ENCODE peak calls at places on chromosome 3, in six cellular contexts. One of them, this sample, is unnamed.

GRCh38 chr3:79019137-79019923 is 748.5 kb downstream of the ROBO1 start:
- DNase-seq in NB4: no peak
- DNase-seq in tibial nerve: peak; percentile 71
- DNase-seq in Peyer's patch: peak; percentile 35
- DNase-seq in stomach: peak; percentile 77
- DNase-seq in A549: peak; percentile 92
- DNase-seq in this sample: peak; percentile 77

GRCh38 chr3:63029921-63030320 is 154.7 kb upstream of the CADPS start:
- DNase-seq in tibial nerve: no peak
- DNase-seq in A549: no peak
- DNase-seq in Peyer's patch: no peak
- DNase-seq in NB4: no peak
- DNase-seq in stomach: no peak
- DNase-seq in this sample: no peak

GRCh38 chr3:117681619-117682018 is 972.0 kb downstream of the TUSC7 start:
- DNase-seq in NB4: no peak
- DNase-seq in A549: no peak
- DNase-seq in stomach: no peak
- DNase-seq in Peyer's patch: no peak
- DNase-seq in tibial nerve: no peak
- DNase-seq in this sample: no peak

GRCh38 chr3:27194494-27194893 is 174.7 kb downstream of the NEK10 start:
- DNase-seq in NB4: no peak
- DNase-seq in Peyer's patch: no peak
- DNase-seq in A549: no peak
- DNase-seq in tibial nerve: no peak
- DNase-seq in stomach: no peak
- DNase-seq in this sample: no peak

GRCh38 chr3:127588675-127589577 is 1.6 kb downstream of the TPRA1 start:
- DNase-seq in Peyer's patch: no peak
- DNase-seq in stomach: no peak
- DNase-seq in A549: no peak
- DNase-seq in tibial nerve: no peak
- DNase-seq in NB4: peak; percentile 80
- DNase-seq in this sample: no peak

GRCh38 chr3:12467746-12468145 is 16.5 kb upstream of the TSEN2 start:
- DNase-seq in Peyer's patch: no peak
- DNase-seq in tibial nerve: no peak
- DNase-seq in A549: no peak
- DNase-seq in stomach: no peak
- DNase-seq in NB4: no peak
- DNase-seq in this sample: no peak

GRCh38 chr3:43210049-43211027 is 76.0 kb upstream of the SNRK start:
- DNase-seq in tibial nerve: no peak
- DNase-seq in NB4: no peak
- DNase-seq in stomach: no peak
- DNase-seq in A549: no peak
- DNase-seq in Peyer's patch: no peak
- DNase-seq in this sample: peak; percentile 39

GRCh38 chr3:126485131-126485530 is 9.4 kb upstream of the ZXDC start:
- DNase-seq in stomach: no peak
- DNase-seq in tibial nerve: no peak
- DNase-seq in Peyer's patch: no peak
- DNase-seq in A549: no peak
- DNase-seq in NB4: no peak
- DNase-seq in this sample: no peak

GRCh38 chr3:87269723-87270122 is 6.7 kb downstream of the POU1F1 start:
- DNase-seq in tibial nerve: no peak
- DNase-seq in stomach: no peak
- DNase-seq in NB4: no peak
- DNase-seq in Peyer's patch: no peak
- DNase-seq in A549: no peak
- DNase-seq in this sample: no peak

GRCh38 chr3:172315401-172316091 is 132.7 kb downstream of the GHSR start:
- DNase-seq in Peyer's patch: no peak
- DNase-seq in NB4: peak; percentile 21
- DNase-seq in stomach: no peak
- DNase-seq in tibial nerve: no peak
- DNase-seq in A549: peak; percentile 39
- DNase-seq in this sample: peak; percentile 36

GRCh38 chr3:158830391-158830790 is 28.5 kb downstream of the MFSD1 start:
- DNase-seq in tibial nerve: no peak
- DNase-seq in NB4: no peak
- DNase-seq in Peyer's patch: no peak
- DNase-seq in stomach: no peak
- DNase-seq in A549: no peak
- DNase-seq in this sample: no peak

GRCh38 chr3:39147711-39148115 is 5.7 kb downstream of the CSRNP1 start:
- DNase-seq in tibial nerve: no peak
- DNase-seq in Peyer's patch: peak; percentile 80
- DNase-seq in A549: no peak
- DNase-seq in stomach: no peak
- DNase-seq in NB4: peak; percentile 72
- DNase-seq in this sample: peak; percentile 66

GRCh38 chr3:16130066-16130465 is 44.4 kb upstream of the GALNT15 start:
- DNase-seq in Peyer's patch: no peak
- DNase-seq in stomach: no peak
- DNase-seq in A549: no peak
- DNase-seq in NB4: no peak
- DNase-seq in tibial nerve: no peak
- DNase-seq in this sample: no peak

GRCh38 chr3:155646554-155647189 is 98.2 kb downstream of the PLCH1 start:
- DNase-seq in NB4: no peak
- DNase-seq in stomach: no peak
- DNase-seq in Peyer's patch: no peak
- DNase-seq in A549: no peak
- DNase-seq in tibial nerve: no peak
- DNase-seq in this sample: no peak

GRCh38 chr3:4726549-4726948 is 233.4 kb downstream of the ITPR1 start:
- DNase-seq in NB4: no peak
- DNase-seq in Peyer's patch: no peak
- DNase-seq in A549: no peak
- DNase-seq in tibial nerve: no peak
- DNase-seq in stomach: no peak
- DNase-seq in this sample: no peak

GRCh38 chr3:115146418-115147328 is at the start of gene ZBTB20:
- DNase-seq in stomach: peak; percentile 50
- DNase-seq in A549: peak; percentile 80
- DNase-seq in tibial nerve: peak; percentile 32
- DNase-seq in NB4: peak; percentile 80
- DNase-seq in Peyer's patch: peak; percentile 60
- DNase-seq in this sample: peak; percentile 60

GRCh38 chr3:32276279-32276841 is 37.9 kb downstream of the CMTM8 start:
- DNase-seq in A549: no peak
- DNase-seq in tibial nerve: no peak
- DNase-seq in Peyer's patch: no peak
- DNase-seq in NB4: peak; percentile 83
- DNase-seq in stomach: no peak
- DNase-seq in this sample: no peak

GRCh38 chr3:13581485-13582365 is 32.8 kb downstream of the FBLN2 start:
- DNase-seq in Peyer's patch: no peak
- DNase-seq in NB4: no peak
- DNase-seq in A549: no peak
- DNase-seq in stomach: no peak
- DNase-seq in tibial nerve: no peak
- DNase-seq in this sample: peak; percentile 67

GRCh38 chr3:195352895-195353488 is 82.0 kb upstream of the XXYLT1 start:
- DNase-seq in Peyer's patch: no peak
- DNase-seq in stomach: no peak
- DNase-seq in A549: peak; percentile 54
- DNase-seq in NB4: no peak
- DNase-seq in tibial nerve: no peak
- DNase-seq in this sample: no peak

DNA sequence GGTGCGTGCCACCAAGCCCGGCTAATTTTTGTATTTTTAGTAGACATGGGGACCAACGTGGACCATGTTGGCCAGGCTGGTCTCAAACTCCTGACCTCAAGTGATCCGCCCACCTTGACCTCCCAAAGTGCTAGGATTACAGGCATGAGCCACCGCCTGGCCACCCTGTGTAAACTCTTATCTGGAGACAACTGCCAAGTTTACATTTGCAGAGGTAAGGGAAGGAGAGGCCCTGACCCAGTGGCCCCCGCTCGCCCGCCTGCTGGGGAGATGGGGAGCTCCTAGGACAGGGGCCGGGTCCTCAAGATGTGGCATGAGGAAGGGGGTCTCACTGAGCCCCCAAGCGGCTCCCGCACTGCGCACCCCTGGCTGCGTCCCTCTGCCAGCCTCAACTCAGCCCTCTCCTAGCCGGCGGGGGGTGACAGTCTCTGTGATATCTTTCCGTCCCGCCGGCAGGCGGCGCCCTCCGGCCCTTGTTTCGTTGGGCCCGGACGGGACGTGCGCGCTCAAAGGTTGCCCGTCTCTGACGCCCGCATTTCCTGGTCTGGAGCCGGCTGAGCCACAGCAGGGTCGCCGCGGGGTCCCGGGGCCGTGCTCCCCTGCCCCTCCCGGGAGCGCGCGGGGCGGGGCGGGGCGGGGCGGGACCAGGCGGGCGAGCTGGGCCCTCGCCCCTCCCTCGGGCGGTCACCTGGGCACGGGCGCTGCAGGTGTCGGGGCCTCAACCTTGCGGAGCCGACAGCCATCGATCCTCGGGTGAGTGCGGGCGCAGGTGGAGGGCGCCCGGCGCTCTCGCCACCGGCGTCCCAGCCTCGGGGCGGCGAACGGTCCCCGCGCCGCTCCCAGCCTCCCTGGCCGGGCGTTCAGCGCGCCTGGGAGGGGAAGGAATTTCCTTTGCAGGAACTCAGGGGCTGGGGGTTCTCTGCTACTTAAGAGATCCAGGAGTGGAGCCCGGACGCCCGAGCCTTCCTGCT is at the start of gene GPR160:
- DNase-seq in tibial nerve: peak; percentile 26
- DNase-seq in A549: peak; percentile 67
- DNase-seq in Peyer's patch: peak; percentile 82
- DNase-seq in stomach: peak; percentile 92
- DNase-seq in NB4: peak; percentile 88
- DNase-seq in this sample: peak; percentile 76
- TF ChIP-seq POLR2A in tibial nerve: no peak
- TF ChIP-seq POLR2A in A549: no peak
- TF ChIP-seq POLR2A in Peyer's patch: peak; percentile 94
- TF ChIP-seq POLR2A in stomach: no peak
- TF ChIP-seq POLR2A in NB4: no peak
- TF ChIP-seq POLR2A in this sample: no peak

GRCh38 chr3:30498587-30498967 is 107.8 kb upstream of the TGFBR2 start:
- DNase-seq in NB4: no peak
- DNase-seq in stomach: no peak
- DNase-seq in tibial nerve: no peak
- DNase-seq in Peyer's patch: no peak
- DNase-seq in A549: no peak
- DNase-seq in this sample: no peak

GRCh38 chr3:30492581-30493192 is 113.7 kb upstream of the TGFBR2 start:
- DNase-seq in Peyer's patch: no peak
- DNase-seq in tibial nerve: no peak
- DNase-seq in NB4: no peak
- DNase-seq in stomach: no peak
- DNase-seq in A549: no peak
- DNase-seq in this sample: no peak

GRCh38 chr3:30493912-30494311 is 112.5 kb upstream of the TGFBR2 start:
- DNase-seq in stomach: no peak
- DNase-seq in tibial nerve: peak; percentile 43
- DNase-seq in A549: no peak
- DNase-seq in Peyer's patch: no peak
- DNase-seq in NB4: no peak
- DNase-seq in this sample: no peak

GRCh38 chr3:30495172-30496124 is 111.0 kb upstream of the TGFBR2 start:
- DNase-seq in tibial nerve: no peak
- DNase-seq in A549: no peak
- DNase-seq in NB4: peak; percentile 23
- DNase-seq in stomach: no peak
- DNase-seq in Peyer's patch: no peak
- DNase-seq in this sample: no peak

GRCh38 chr3:30496496-30496966 is 109.9 kb upstream of the TGFBR2 start:
- DNase-seq in A549: no peak
- DNase-seq in Peyer's patch: no peak
- DNase-seq in stomach: no peak
- DNase-seq in tibial nerve: peak; percentile 68
- DNase-seq in NB4: peak; percentile 14
- DNase-seq in this sample: no peak
- TF ChIP-seq POLR2A in A549: no peak
- TF ChIP-seq POLR2A in Peyer's patch: no peak
- TF ChIP-seq POLR2A in stomach: no peak
- TF ChIP-seq POLR2A in tibial nerve: no peak
- TF ChIP-seq POLR2A in NB4: no peak
- TF ChIP-seq POLR2A in this sample: no peak

GRCh38 chr3:53890726-53891499 is 746 bp downstream of the SELENOK start:
- DNase-seq in tibial nerve: no peak
- DNase-seq in Peyer's patch: peak; percentile 47
- DNase-seq in stomach: peak; percentile 57
- DNase-seq in A549: peak; percentile 38
- DNase-seq in NB4: peak; percentile 34
- DNase-seq in this sample: no peak

GRCh38 chr3:53888229-53888628 is 3.4 kb downstream of the SELENOK start:
- DNase-seq in NB4: no peak
- DNase-seq in A549: no peak
- DNase-seq in stomach: no peak
- DNase-seq in Peyer's patch: no peak
- DNase-seq in tibial nerve: no peak
- DNase-seq in this sample: no peak

GRCh38 chr3:53887446-53887845 is 4.2 kb downstream of the SELENOK start:
- DNase-seq in tibial nerve: no peak
- DNase-seq in A549: no peak
- DNase-seq in Peyer's patch: no peak
- DNase-seq in NB4: no peak
- DNase-seq in stomach: no peak
- DNase-seq in this sample: no peak

DNA sequence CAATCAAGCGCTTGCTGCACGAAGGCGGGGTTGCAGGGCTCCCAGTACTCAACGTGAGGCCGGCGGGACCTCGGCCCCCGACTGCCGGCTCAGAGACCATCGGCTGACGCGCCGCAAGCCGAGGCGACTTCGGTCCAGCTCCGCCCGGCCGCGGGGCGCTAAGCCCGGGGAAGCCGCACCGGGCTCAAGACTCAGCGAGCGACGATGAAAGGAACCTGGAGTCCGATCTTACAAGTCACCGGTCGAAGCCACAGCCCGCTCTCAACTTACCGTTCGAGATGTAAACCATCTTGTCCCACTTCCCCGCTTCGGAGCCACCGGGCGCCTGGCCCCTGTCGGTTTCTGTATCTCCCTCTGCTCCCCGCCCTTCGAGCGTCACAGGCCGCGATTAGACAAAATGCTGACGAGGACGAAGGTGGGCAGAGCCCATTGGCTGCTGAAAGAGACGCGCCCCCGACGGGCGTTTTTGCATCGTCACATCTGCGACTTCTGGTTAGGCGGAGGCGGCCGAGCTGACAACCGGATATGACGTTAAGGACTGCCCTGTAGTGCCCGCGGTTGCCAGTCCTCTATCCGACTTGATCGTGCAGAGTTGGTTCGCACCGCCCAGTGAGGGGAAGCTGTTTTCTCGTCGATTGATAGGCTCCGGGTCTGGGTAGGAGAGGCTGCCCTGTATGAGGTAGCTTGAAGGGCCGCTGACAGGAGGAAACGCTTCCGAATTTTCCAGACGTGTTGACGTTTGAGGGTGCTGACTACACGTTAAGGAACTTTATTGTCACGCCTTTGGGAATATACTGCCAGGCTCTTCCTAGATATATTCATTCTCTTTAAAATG is at the start of gene SELENOK:
- DNase-seq in NB4: peak; percentile 99
- DNase-seq in Peyer's patch: peak; percentile 99
- DNase-seq in A549: peak; percentile 98
- DNase-seq in stomach: peak; percentile 99
- DNase-seq in tibial nerve: peak; percentile 98
- DNase-seq in this sample: peak; percentile 98
- TF ChIP-seq POLR2A in NB4: peak; percentile 84
- TF ChIP-seq POLR2A in Peyer's patch: peak; percentile 99
- TF ChIP-seq POLR2A in A549: peak; percentile 49
- TF ChIP-seq POLR2A in stomach: no peak
- TF ChIP-seq POLR2A in tibial nerve: peak; percentile 91
- TF ChIP-seq POLR2A in this sample: peak; percentile 95

GRCh38 chr3:184174646-184175492 is at the start of gene AP2M1:
- DNase-seq in stomach: peak; percentile 99
- DNase-seq in NB4: peak; percentile 98
- DNase-seq in tibial nerve: peak; percentile 95
- DNase-seq in Peyer's patch: peak; percentile 96
- DNase-seq in A549: peak; percentile 98
- DNase-seq in this sample: peak; percentile 98
- TF ChIP-seq POLR2A in stomach: no peak
- TF ChIP-seq POLR2A in NB4: peak; percentile 64
- TF ChIP-seq POLR2A in tibial nerve: peak; percentile 81
- TF ChIP-seq POLR2A in Peyer's patch: peak; percentile 91
- TF ChIP-seq POLR2A in A549: peak; percentile 73
- TF ChIP-seq POLR2A in this sample: peak; percentile 93

This sample was measured in heart left ventricle.